ENCODE peak calls at places on chromosomes 5 and 9, in eight cellular contexts. Q is PC-3, P is GM23248, F is HCT116, U is SK-N-SH, N is neural progenitor cell, G is GM23338, L is OCI-LY7. M is an unnamed sample. For H3K79me2 and H3K4me1, the result is how much of the 10 kb centered on the place peaks cover.

GRCh38 chr9:134544388-134545212 is 97.0 kb upstream of the COL5A1 start:
- DNase-seq in Q (peak), P (peak), F (no peak), U (no peak), N (peak), G (peak), L (no peak), M (peak)

GRCh38 chr9:91255327-91255726 is 106.4 kb downstream of the AUH start:
- DNase-seq in Q (no peak), P (peak), F (no peak), U (no peak), N (no peak), G (no peak), L (no peak), M (no peak)

GRCh38 chr5:11390369-11390768 is 513.9 kb downstream of the CTNND2 start:
- DNase-seq in Q (peak), P (peak), F (no peak), U (no peak), N (no peak), G (no peak), L (no peak), M (no peak)

GRCh38 chr5:172733179-172733973 is 37.6 kb downstream of the DUSP1 start:
- DNase-seq in Q (no peak), P (peak), F (no peak), U (no peak), N (peak), G (peak), L (no peak), M (peak)

GRCh38 chr9:115000217-115000639 is 69.8 kb upstream of the TNFSF8 start:
- DNase-seq in Q (no peak), P (peak), F (no peak), U (no peak), N (no peak), G (no peak), L (no peak), M (no peak)

GRCh38 chr9:83649080-83649479 is 26.1 kb downstream of the IDNK start:
- DNase-seq in Q (peak), P (peak), F (peak), U (peak), N (peak), G (peak), L (peak), M (peak)

GRCh38 chr9:76886318-76886717 is 19.6 kb downstream of the PRUNE2 start:
- DNase-seq in Q (no peak), P (no peak), F (no peak), U (no peak), N (no peak), G (no peak), L (no peak), M (no peak)

GRCh38 chr5:95283022-95283615 is 1.8 kb downstream of the MCTP1 start:
- DNase-seq in Q (no peak), P (no peak), F (no peak), U (no peak), N (peak), G (peak), L (no peak), M (no peak)

GRCh38 chr9:92770005-92770995 is 5.7 kb upstream of the BICD2 start:
- DNase-seq in Q (no peak), P (peak), F (no peak), U (no peak), N (no peak), G (peak), L (peak), M (peak)

GRCh38 chr9:126292736-126293521 is 33.7 kb upstream of the MVB12B start:
- DNase-seq in Q (no peak), P (no peak), F (no peak), U (no peak), N (no peak), G (no peak), L (no peak), M (no peak)

GRCh38 chr9:37621299-37621934 is 29.0 kb upstream of the TOMM5 start:
- DNase-seq in Q (no peak), P (no peak), F (no peak), U (no peak), N (no peak), G (no peak), L (no peak), M (no peak)

GRCh38 chr5:132859889-132860437 is 6.3 kb downstream of the GDF9 start:
- DNase-seq in Q (no peak), P (no peak), F (no peak), U (no peak), N (no peak), G (no peak), L (no peak), M (no peak)

GRCh38 chr9:123102380-123103113 is 69.1 kb downstream of the GPR21 start:
- DNase-seq in Q (peak), P (no peak), F (no peak), U (no peak), N (no peak), G (peak), L (peak), M (no peak)

GRCh38 chr5:171523781-171524180 is 104.3 kb downstream of the FGF18 start:
- DNase-seq in Q (no peak), P (no peak), F (no peak), U (peak), N (no peak), G (no peak), L (no peak), M (no peak)

GRCh38 chr9:136061405-136061804 is 33.7 kb downstream of the NACC2 start:
- DNase-seq in Q (no peak), P (no peak), F (no peak), U (peak), N (no peak), G (no peak), L (no peak), M (no peak)

GRCh38 chr9:130181645-130182044 is 9.4 kb downstream of the NCS1 start:
- DNase-seq in Q (no peak), P (no peak), F (no peak), U (no peak), N (no peak), G (no peak), L (no peak), M (no peak)

GRCh38 chr5:37005252-37005651 is 128.7 kb downstream of the NIPBL start:
- DNase-seq in Q (peak), P (peak), F (no peak), U (no peak), N (no peak), G (no peak), L (no peak), M (no peak)

GRCh38 chr5:133391349-133392136 is 220.8 kb downstream of the FSTL4 start:
- DNase-seq in Q (no peak), P (no peak), F (no peak), U (no peak), N (no peak), G (no peak), L (no peak), M (no peak)

GRCh38 chr5:72355706-72356299 is 35.6 kb downstream of the PTCD2 start:
- DNase-seq in Q (peak), P (peak), F (no peak), U (peak), N (peak), G (peak), L (no peak), M (peak)

GRCh38 chr5:136084698-136085097 is 47.9 kb upstream of the SMAD5 start:
- DNase-seq in Q (no peak), P (no peak), F (no peak), U (no peak), N (no peak), G (no peak), L (no peak), M (no peak)

GRCh38 chr9:34242830-34243229 is 64.0 kb downstream of the UBAP1 start:
- DNase-seq in Q (no peak), P (peak), F (no peak), U (no peak), N (no peak), G (no peak), L (no peak), M (no peak)

GRCh38 chr5:23483090-23483489 is 24.3 kb upstream of the PRDM9 start:
- DNase-seq in Q (peak), P (no peak), F (no peak), U (no peak), N (no peak), G (no peak), L (no peak), M (no peak)

GRCh38 chr9:132241840-132242620 is 80.2 kb downstream of the NTNG2 start:
- DNase-seq in Q (no peak), P (no peak), F (no peak), U (peak), N (peak), G (peak), L (peak), M (peak)

GRCh38 chr9:113221800-113222481 is 597 bp downstream of the SLC31A1 start:
- DNase-seq in Q (peak), P (no peak), F (no peak), U (peak), N (no peak), G (no peak), L (peak), M (no peak)

GRCh38 chr9:135780086-135780485 is 78.1 kb downstream of the KCNT1 start:
- DNase-seq in Q (no peak), P (no peak), F (no peak), U (no peak), N (no peak), G (no peak), L (no peak), M (no peak)

GRCh38 chr9:86546712-86547111 is 192.5 kb upstream of the TUT7 start:
- DNase-seq in Q (no peak), P (no peak), F (no peak), U (no peak), N (no peak), G (peak), L (no peak), M (no peak)

GRCh38 chr5:97131139-97131710 is 11.2 kb downstream of the LIX1 start:
- DNase-seq in Q (no peak), P (peak), F (no peak), U (no peak), N (no peak), G (no peak), L (no peak), M (no peak)

GRCh38 chr5:429453-430188 is 13.4 kb upstream of the EXOC3 start:
- DNase-seq in Q (no peak), P (peak), F (no peak), U (no peak), N (no peak), G (no peak), L (no peak), M (no peak)

GRCh38 chr9:128084746-128085145 is 16.7 kb downstream of the SLC25A25 start:
- DNase-seq in Q (no peak), P (peak), F (no peak), U (no peak), N (no peak), G (no peak), L (no peak), M (no peak)

GRCh38 chr5:96626956-96627355 is 35.2 kb upstream of the CAST start:
- DNase-seq in Q (peak), P (peak), F (no peak), U (no peak), N (no peak), G (no peak), L (no peak), M (no peak)

GRCh38 chr5:115575167-115576070 is 26.9 kb downstream of the TICAM2 start:
- DNase-seq in Q (peak), P (peak), F (no peak), U (no peak), N (no peak), G (no peak), L (no peak), M (no peak)

GRCh38 chr9:37197158-37198033 is 77.0 kb downstream of the ZCCHC7 start:
- DNase-seq in Q (peak), P (peak), F (no peak), U (peak), N (peak), G (peak), L (peak), M (peak)

GRCh38 chr9:135501261-135502167 is 1.0 kb downstream of the MRPS2 start:
- DNase-seq in Q (no peak), P (peak), F (no peak), U (peak), N (no peak), G (no peak), L (no peak), M (no peak)

GRCh38 chr5:32852535-32852934 is 141.4 kb downstream of the NPR3 start:
- DNase-seq in Q (peak), P (peak), F (no peak), U (no peak), N (peak), G (peak), L (no peak), M (peak)

GRCh38 chr5:119078071-119078846 is 7.4 kb downstream of the DMXL1 start:
- DNase-seq in Q (no peak), P (no peak), F (no peak), U (no peak), N (no peak), G (no peak), L (no peak), M (no peak)
- H3K79me2 ChIP-seq in Q (half or more), P (half or more), F (under half), U (half or more), N (half or more), G (half or more), L (half or more), M (half or more)

GRCh38 chr5:150490754-150491153 is 17.2 kb upstream of the NDST1 start:
- DNase-seq in Q (no peak), P (peak), F (no peak), U (no peak), N (no peak), G (no peak), L (no peak), M (no peak)

GRCh38 chr5:150490296-150490669 is 17.6 kb upstream of the NDST1 start:
- DNase-seq in Q (no peak), P (peak), F (no peak), U (no peak), N (no peak), G (no peak), L (no peak), M (no peak)

GRCh38 chr5:150487199-150488061 is 20.5 kb upstream of the NDST1 start:
- DNase-seq in Q (peak), P (peak), F (no peak), U (peak), N (no peak), G (no peak), L (peak), M (peak)

GRCh38 chr5:150488519-150489357 is 19.2 kb upstream of the NDST1 start:
- DNase-seq in Q (peak), P (peak), F (no peak), U (no peak), N (no peak), G (no peak), L (peak), M (no peak)

DNA sequence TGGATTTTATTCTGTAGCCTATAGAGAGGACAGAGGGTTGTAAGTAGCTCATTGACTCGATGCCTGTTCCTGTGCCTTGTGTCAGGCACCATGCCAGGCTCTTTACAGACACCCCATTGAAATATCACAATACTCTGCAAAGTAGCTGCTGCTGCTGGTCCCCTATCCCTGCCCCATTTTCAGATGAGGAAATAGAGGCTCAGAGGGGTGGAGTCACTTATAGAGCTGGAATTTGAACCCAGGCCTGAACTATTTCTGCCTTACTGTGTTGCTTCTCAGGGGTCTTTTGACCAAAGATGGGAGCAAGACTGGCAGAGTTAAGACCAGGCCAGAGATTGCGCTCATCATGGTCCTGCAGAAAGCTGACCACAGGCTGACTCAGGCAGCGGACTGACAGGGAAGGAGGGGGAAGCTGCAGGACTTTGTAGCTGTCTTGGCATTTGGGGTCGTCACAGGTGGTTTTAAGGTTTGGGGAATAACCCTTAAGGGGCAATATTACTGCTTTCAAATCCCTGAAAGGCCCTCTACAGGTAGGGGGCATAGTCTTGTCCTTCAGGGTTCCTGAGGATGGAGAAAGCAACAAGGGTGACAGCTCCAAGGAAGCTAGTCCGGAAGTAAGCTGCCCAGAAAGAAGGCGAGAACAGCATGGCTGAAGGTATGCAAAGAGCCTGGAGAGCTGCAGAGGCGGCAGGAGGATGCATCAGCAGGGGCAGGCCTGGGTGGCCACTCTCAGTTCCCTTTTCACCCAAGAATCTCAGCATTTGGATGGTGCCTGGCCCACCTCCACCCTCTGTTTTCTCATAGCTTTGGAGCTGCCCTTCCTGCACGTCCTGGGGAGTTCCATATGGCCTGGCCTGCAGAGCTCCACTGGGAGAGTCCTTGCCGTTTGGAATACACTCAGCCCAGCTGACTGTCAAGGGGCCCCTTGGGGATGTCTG is 18.3 kb upstream of the NDST1 start:
- DNase-seq in Q (no peak), P (peak), F (no peak), U (no peak), N (no peak), G (peak), L (peak), M (no peak)
- H3K4me1 ChIP-seq in Q (half or more), P (half or more), F (under half), U (half or more), N (half or more), G (half or more), L (half or more), M (half or more)

GRCh38 chr9:5945112-5945511 is 54.4 kb downstream of the MLANA start:
- DNase-seq in Q (no peak), P (no peak), F (no peak), U (no peak), N (no peak), G (no peak), L (no peak), M (no peak)

GRCh38 chr9:5951686-5952211 is 61.1 kb downstream of the MLANA start:
- DNase-seq in Q (peak), P (peak), F (no peak), U (no peak), N (no peak), G (no peak), L (no peak), M (no peak)

GRCh38 chr9:5953743-5954707 is 61.4 kb downstream of the RANBP6 start:
- DNase-seq in Q (peak), P (no peak), F (no peak), U (no peak), N (no peak), G (no peak), L (no peak), M (peak)

GRCh38 chr9:5947912-5948311 is 57.2 kb downstream of the MLANA start:
- DNase-seq in Q (no peak), P (no peak), F (no peak), U (no peak), N (peak), G (peak), L (no peak), M (no peak)

GRCh38 chr9:5949103-5949699 is 58.5 kb downstream of the MLANA start:
- DNase-seq in Q (peak), P (peak), F (no peak), U (no peak), N (no peak), G (no peak), L (no peak), M (peak)
- TF ChIP-seq EZH2phosphoT487 in Q (no peak), P (no peak), F (no peak), U (no peak), N (no peak), G (no peak), L (no peak), M (no peak)

GRCh38 chr9:15416880-15417279 is 5.8 kb upstream of the SNAPC3 start:
- DNase-seq in Q (peak), P (peak), F (no peak), U (peak), N (peak), G (peak), L (peak), M (peak)
- H3K79me2 ChIP-seq in Q (under half), P (under half), F (under half), U (under half), N (under half), G (under half), L (under half), M (under half)

M was measured in hepatocyte.